ENCODE peak calls at places on chromosomes 7 and 10, in nine cellular contexts. E is progenitor cell of endocrine pancreas; C is RWPE1; R is NCI-H748 treated with DMSO at 0.1 percent for 48 hours; H is glomerular endothelial cell; W is A549; U is hypothalamus; O is nucleus accumbens; J is stimulated activated CD8-positive, alpha-beta memory T cell treated with anti-CD3 and anti-CD28 coated beads, Interleukin-2, amount 100 ng/mL, for 1 hour. L is an unnamed sample.

GRCh38 chr10:83367036-83367435 is 772.3 kb upstream of the GHITM start:
- DNase-seq in E (no peak), C (no peak), R (no peak), H (no peak), W (no peak), U (no peak), O (no peak), J (no peak), L (no peak)

GRCh38 chr10:113576853-113577252 is 24.0 kb downstream of the HABP2 start:
- DNase-seq in E (no peak), C (peak; percentile 52), R (no peak), H (no peak), W (no peak), U (no peak), O (no peak), J (no peak), L (no peak)

GRCh38 chr10:101292194-101293006 is 61.6 kb upstream of the BTRC start:
- DNase-seq in E (no peak), C (no peak), R (peak; percentile 39), H (no peak), W (no peak), U (no peak), O (no peak), J (no peak), L (no peak)

GRCh38 chr10:18164771-18165361 is 24.6 kb downstream of the CACNB2 start:
- DNase-seq in E (no peak), C (no peak), R (no peak), H (no peak), W (no peak), U (no peak), O (no peak), J (no peak), L (peak; percentile 83)

GRCh38 chr7:794671-795329 is 37.5 kb upstream of the SUN1 start:
- DNase-seq in E (no peak), C (no peak), R (no peak), H (no peak), W (no peak), U (no peak), O (no peak), J (no peak), L (no peak)

GRCh38 chr10:70053212-70053895 is 708 bp downstream of the MACROH2A2 start:
- DNase-seq in E (peak; percentile 39), C (peak; percentile 22), R (no peak), H (no peak), W (no peak), U (no peak), O (no peak), J (no peak), L (no peak)

GRCh38 chr10:30645340-30645827 is 15.8 kb upstream of the LYZL2 start:
- DNase-seq in E (no peak), C (no peak), R (no peak), H (no peak), W (no peak), U (no peak), O (no peak), J (no peak), L (peak; percentile 23)

GRCh38 chr7:158384746-158385145 is 202.9 kb downstream of the PTPRN2 start:
- DNase-seq in E (no peak), C (no peak), R (no peak), H (no peak), W (no peak), U (no peak), O (no peak), J (no peak), L (no peak)

GRCh38 chr7:66505009-66505408 is 123.7 kb upstream of the KCTD7 start:
- DNase-seq in E (no peak), C (no peak), R (no peak), H (no peak), W (no peak), U (no peak), O (no peak), J (no peak), L (no peak)

L was measured in skeletal muscle cell.